ENCODE peak calls at places on chromosomes 6 and 20, in seven cellular contexts. D is HCT116, C is HepG2, O is K562, R is NT2/D1, V is SK-N-SH, S is H1. X is an unnamed sample.

GRCh38 chr6:46606318-46606717 is 46.3 kb downstream of the CYP39A1 start:
- DNase-seq in R (no peak), C (no peak), D (no peak), V (peak), S (no peak), O (no peak), X (no peak)

GRCh38 chr20:45100563-45101245 is at the start of gene KCNS1:
- DNase-seq in C (peak), S (peak), R (peak), D (no peak), O (peak), V (peak), X (no peak)

GRCh38 chr6:170532867-170533488 is 20.1 kb downstream of the PSMB1 start:
- DNase-seq in C (no peak), V (no peak), O (no peak), R (no peak), S (no peak), D (no peak), X (no peak)

GRCh38 chr6:157558487-157559200 is 177.7 kb downstream of the ZDHHC14 start:
- DNase-seq in O (no peak), S (no peak), D (no peak), R (no peak), V (no peak), C (no peak), X (no peak)

GRCh38 chr6:11427827-11428245 is 109.7 kb upstream of the TMEM170B start:
- DNase-seq in O (no peak), S (no peak), D (no peak), V (no peak), C (peak), R (no peak), X (no peak)

GRCh38 chr6:96604420-96604819 is 41.5 kb downstream of the FHL5 start:
- DNase-seq in S (no peak), D (no peak), R (no peak), C (no peak), O (no peak), V (no peak), X (no peak)

GRCh38 chr6:168880271-168880670 is 373.4 kb downstream of the THBS2 start:
- DNase-seq in C (no peak), O (no peak), D (no peak), S (no peak), V (no peak), R (no peak), X (no peak)

GRCh38 chr20:25372584-25373336 is 17.9 kb downstream of the ABHD12 start:
- DNase-seq in O (no peak), C (no peak), V (no peak), S (no peak), D (no peak), R (no peak), X (no peak)

GRCh38 chr6:52598123-52598823 is 21.4 kb upstream of the TRAM2 start:
- DNase-seq in S (peak), C (peak), R (no peak), V (peak), O (peak), D (peak), X (no peak)

GRCh38 chr20:6702144-6702543 is 65.3 kb upstream of the BMP2 start:
- DNase-seq in C (no peak), O (no peak), S (no peak), D (no peak), V (no peak), R (no peak), X (no peak)

GRCh38 chr6:4021862-4022715 is 56.8 kb downstream of the FAM217A start:
- DNase-seq in V (no peak), C (peak), D (no peak), R (no peak), S (no peak), O (peak), X (no peak)

GRCh38 chr6:52933778-52934177 is 24.3 kb upstream of the GSTA3 start:
- DNase-seq in O (no peak), R (no peak), V (no peak), C (no peak), D (no peak), S (no peak), X (no peak)

GRCh38 chr6:71211799-71212198 is 76.8 kb upstream of the OGFRL1 start:
- DNase-seq in S (no peak), V (no peak), D (no peak), O (no peak), R (no peak), C (no peak), X (no peak)

GRCh38 chr6:150201285-150201684 is 58.4 kb downstream of the PPP1R14C start:
- DNase-seq in V (no peak), S (no peak), O (no peak), D (no peak), C (no peak), R (no peak), X (no peak)

GRCh38 chr6:101614774-101615173 is 221.3 kb downstream of the GRIK2 start:
- DNase-seq in C (no peak), V (no peak), O (no peak), D (peak), R (peak), S (peak), X (no peak)

GRCh38 chr20:63102720-63103375 is 96.1 kb upstream of the BHLHE23 start:
- DNase-seq in O (no peak), S (no peak), C (no peak), R (no peak), V (peak), D (no peak), X (no peak)

GRCh38 chr6:122063090-122063489 is 336.4 kb upstream of the HSF2 start:
- DNase-seq in S (no peak), R (no peak), D (no peak), C (no peak), O (no peak), V (no peak), X (no peak)

GRCh38 chr6:10968776-10969175 is 75.3 kb downstream of the ELOVL2 start:
- DNase-seq in S (no peak), C (no peak), O (no peak), V (no peak), D (no peak), R (no peak), X (no peak)

GRCh38 chr6:141326426-141326825 is 806.3 kb upstream of the GJE1 start:
- DNase-seq in O (no peak), R (no peak), C (peak), S (no peak), D (peak), V (no peak), X (no peak)

GRCh38 chr20:11796041-11796440 is 121.7 kb upstream of the BTBD3 start:
- DNase-seq in R (no peak), O (no peak), S (no peak), V (no peak), D (no peak), C (no peak), X (no peak)

GRCh38 chr6:125421853-125422252 is 120.1 kb upstream of the HDDC2 start:
- DNase-seq in V (no peak), D (no peak), O (peak), R (peak), S (peak), C (no peak), X (no peak)

GRCh38 chr20:61253640-61254511 is 1.8 kb downstream of the CDH4 start:
- DNase-seq in R (no peak), S (no peak), O (no peak), C (no peak), V (peak), D (no peak), X (no peak)

GRCh38 chr6:87350516-87350915 is 5.9 kb downstream of the C6orf163 start:
- DNase-seq in S (no peak), D (no peak), C (no peak), R (no peak), V (no peak), O (no peak), X (no peak)

GRCh38 chr20:47740225-47741184 is 44.8 kb downstream of the SULF2 start:
- DNase-seq in O (peak), R (no peak), V (no peak), S (no peak), D (peak), C (no peak), X (no peak)

GRCh38 chr6:16493112-16493511 is 254.7 kb downstream of the GMPR start:
- DNase-seq in C (no peak), V (no peak), O (no peak), R (no peak), S (no peak), D (no peak), X (no peak)

GRCh38 chr6:11833626-11834592 is 55.3 kb upstream of the ADTRP start:
- DNase-seq in C (no peak), V (no peak), D (no peak), R (no peak), O (peak), S (no peak), X (peak)

GRCh38 chr6:137492771-137493217 is 1.4 kb downstream of the OLIG3 start:
- DNase-seq in V (no peak), S (no peak), R (no peak), D (no peak), C (no peak), O (no peak), X (no peak)

GRCh38 chr6:130093546-130093945 is 75.2 kb downstream of the L3MBTL3 start:
- DNase-seq in D (no peak), C (no peak), O (no peak), R (no peak), S (no peak), V (no peak), X (no peak)

GRCh38 chr6:124958759-124959354 is 3.4 kb upstream of the RNF217 start:
- DNase-seq in D (no peak), O (peak), V (no peak), S (no peak), C (no peak), R (no peak), X (no peak)

GRCh38 chr6:97215157-97215769 is 67.8 kb downstream of the MMS22L start:
- DNase-seq in C (peak), D (peak), R (no peak), S (peak), O (peak), V (peak), X (no peak)

GRCh38 chr20:63538204-63539091 is 1.3 kb upstream of the PTK6 start:
- DNase-seq in C (peak), D (no peak), R (no peak), O (peak), V (no peak), S (no peak), X (no peak)

GRCh38 chr20:40279390-40279789 is 409.6 kb downstream of the MAFB start:
- DNase-seq in D (no peak), V (peak), R (peak), C (no peak), O (peak), S (no peak), X (no peak)

GRCh38 chr6:132167966-132168365 is 216.8 kb upstream of the CCN2 start:
- DNase-seq in R (no peak), C (peak), O (no peak), S (no peak), D (no peak), V (no peak), X (no peak)
- TF ChIP-seq YY1 in R (no peak), C (no peak), O (no peak), S (no peak), D (no peak), V (no peak), X (no peak)

DNA sequence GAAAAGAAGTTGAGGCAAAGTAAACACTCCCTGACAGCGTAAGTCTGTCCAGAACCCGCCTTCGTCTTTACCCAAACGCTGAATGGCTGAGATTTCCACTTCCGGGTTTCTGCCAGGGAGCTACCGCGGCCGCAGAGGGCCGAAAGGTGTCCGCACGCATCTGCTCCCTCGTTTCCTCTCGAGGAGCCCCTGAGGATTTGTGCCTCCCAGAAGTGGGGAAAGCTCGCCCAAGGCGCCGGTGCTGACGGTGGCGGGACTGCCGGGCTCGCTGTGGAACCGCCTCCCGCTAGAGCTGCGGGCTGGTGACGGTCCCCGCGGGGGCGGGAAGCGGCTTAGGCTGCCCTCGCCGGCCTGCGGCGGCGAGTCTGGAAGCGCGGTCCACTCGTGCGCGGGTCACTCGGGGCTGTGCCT is 1760.2 kb upstream of the DEFB115 start:
- DNase-seq in V (peak), C (peak), S (no peak), D (no peak), R (peak), O (peak), X (no peak)
- H3K4me3 ChIP-seq in V (peak), C (no peak), S (no peak), D (no peak), R (peak), O (peak), X (no peak)

DNA sequence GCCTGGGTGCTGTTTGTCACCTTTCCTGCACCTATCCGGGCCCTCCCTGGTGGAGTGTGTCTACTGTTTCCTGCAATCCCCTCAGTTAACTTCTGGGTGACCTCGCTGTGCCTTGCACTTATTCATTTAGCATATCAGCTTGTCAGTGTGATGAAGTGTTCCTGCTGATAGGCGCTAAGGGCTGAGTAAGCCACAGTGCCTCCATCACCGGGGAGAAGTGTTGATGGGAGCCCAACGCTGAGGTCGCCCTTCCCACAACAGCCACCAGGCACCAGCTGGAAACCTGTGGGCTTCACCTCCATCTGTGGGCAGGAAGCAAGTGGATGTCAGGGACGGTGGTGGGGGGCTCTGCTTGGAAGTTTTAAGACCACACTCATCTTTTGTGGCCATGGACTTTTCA is 169.5 kb downstream of the TSHZ2 start:
- DNase-seq in R (no peak), D (no peak), V (no peak), C (no peak), S (no peak), O (no peak), X (no peak)
- TF ChIP-seq YY1 in R (no peak), D (no peak), V (no peak), C (no peak), S (no peak), O (no peak), X (no peak)

GRCh38 chr6:104956663-104957294 is at the start of gene LIN28B:
- DNase-seq in C (peak), R (no peak), S (no peak), V (no peak), O (peak), D (no peak), X (no peak)
- H3K4me3 ChIP-seq in C (peak), R (peak), S (peak), V (peak), O (peak), D (no peak), X (no peak)

GRCh38 chr6:83592770-83593394 is 80.5 kb downstream of the PRSS35 start:
- DNase-seq in V (peak), O (peak), R (peak), S (peak), C (peak), D (peak), X (peak)
- TF ChIP-seq YY1 in V (no peak), O (no peak), R (no peak), S (no peak), C (no peak), D (no peak), X (no peak)

DNA sequence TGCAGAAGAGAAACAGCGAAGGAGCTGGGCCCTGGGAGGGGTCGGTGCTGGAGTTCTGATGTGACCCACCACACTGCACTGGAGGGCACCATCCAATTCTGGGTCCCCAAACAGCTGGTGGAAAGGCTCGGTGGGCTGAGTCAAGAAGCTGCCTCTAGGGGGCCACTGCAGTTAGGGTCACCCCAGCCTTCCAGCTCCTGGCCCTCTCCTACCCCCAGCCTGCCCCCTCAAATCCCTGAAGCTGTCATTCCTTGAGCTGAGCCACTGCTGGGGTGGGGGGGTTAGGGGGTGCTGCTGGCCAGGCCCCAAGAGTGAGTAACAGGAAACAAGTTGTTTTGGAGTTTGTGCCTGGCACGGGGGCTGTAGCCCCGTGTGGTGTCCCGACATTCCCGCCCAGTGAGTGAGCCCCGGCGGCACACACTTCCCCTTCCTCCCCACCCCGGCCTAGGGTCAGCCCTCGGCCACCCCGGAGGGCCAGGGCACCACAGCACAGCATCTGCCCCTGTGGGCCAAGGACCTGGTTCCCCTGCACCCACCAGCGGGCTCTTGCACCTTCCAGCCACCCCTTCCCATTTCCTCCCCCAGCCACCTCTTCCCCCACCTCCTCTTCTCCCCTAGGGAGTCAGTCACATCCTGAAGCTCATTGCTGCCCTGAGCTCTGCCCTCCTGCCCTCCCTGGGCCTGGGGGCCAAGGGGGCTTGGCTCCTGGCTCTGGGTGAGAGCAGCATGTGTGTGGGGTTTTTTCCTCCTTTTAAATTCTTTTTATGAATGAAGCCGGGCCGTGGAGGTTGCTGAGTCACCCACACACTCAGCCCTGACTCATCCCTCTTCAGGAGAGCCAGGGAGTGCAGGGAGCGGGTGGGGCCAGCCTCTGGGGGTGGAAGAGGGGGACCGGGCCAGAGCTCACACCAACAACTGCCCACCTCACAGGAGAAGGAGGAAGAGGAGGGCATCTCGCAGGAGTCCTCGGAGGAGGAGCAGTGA is 4.6 kb downstream of the SMIM29 start:
- DNase-seq in S (no peak), R (no peak), C (peak), V (peak), O (peak), D (peak), X (no peak)
- H3K4me3 ChIP-seq in S (no peak), R (no peak), C (no peak), V (no peak), O (no peak), D (peak), X (no peak)

DNA sequence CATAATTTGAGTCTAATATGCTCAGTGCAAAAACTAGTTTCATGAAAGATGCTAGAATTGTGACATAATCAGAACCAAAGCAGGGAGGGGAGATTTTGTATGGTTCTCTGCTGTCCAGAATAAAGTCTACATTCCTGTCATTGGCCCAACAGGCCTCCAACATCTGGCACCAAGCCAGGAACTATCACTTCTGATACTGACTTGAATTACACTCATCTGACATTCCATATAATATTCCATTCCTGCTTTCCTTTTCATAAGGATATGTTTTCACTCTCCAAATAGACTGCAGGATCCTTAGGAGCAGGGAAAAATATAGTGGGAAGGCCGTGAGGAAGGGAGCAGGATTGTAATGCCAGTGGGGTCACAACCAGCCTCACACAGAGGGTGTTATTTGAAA is 84.6 kb upstream of the BTN3A2 start:
- DNase-seq in D (no peak), V (no peak), R (no peak), O (no peak), C (no peak), S (no peak), X (no peak)
- TF ChIP-seq YY1 in D (no peak), V (no peak), R (no peak), O (no peak), C (no peak), S (no peak), X (no peak)

GRCh38 chr6:106662458-106662857 is 33.1 kb downstream of the QRSL1 start:
- DNase-seq in O (no peak), D (no peak), R (no peak), V (no peak), C (no peak), S (no peak), X (no peak)
- H3K4me3 ChIP-seq in O (no peak), D (no peak), R (no peak), V (no peak), C (no peak), S (no peak), X (no peak)

GRCh38 chr6:33316603-33317417 is 734 bp downstream of the ZBTB22 start:
- DNase-seq in O (no peak), S (no peak), R (no peak), C (no peak), V (peak), D (no peak), X (no peak)

GRCh38 chr6:33314515-33314942 is 651 bp upstream of the TAPBP start:
- DNase-seq in R (no peak), C (peak), S (no peak), V (peak), O (peak), D (no peak), X (no peak)

GRCh38 chr6:33315753-33316602 is 1.6 kb downstream of the ZBTB22 start:
- DNase-seq in S (no peak), R (no peak), D (no peak), O (no peak), C (no peak), V (peak), X (no peak)

GRCh38 chr6:33313709-33314514 is at the start of gene TAPBP:
- DNase-seq in O (peak), R (no peak), D (no peak), C (peak), V (peak), S (no peak), X (no peak)

GRCh38 chr6:33314943-33315752 is 1.3 kb upstream of the TAPBP start:
- DNase-seq in C (no peak), D (no peak), S (no peak), R (no peak), O (peak), V (peak), X (no peak)
- TF ChIP-seq YY1 in C (no peak), D (no peak), S (no peak), R (no peak), O (peak), V (no peak), X (no peak)